ENCODE peak calls at places on chromosomes 7 and 10, in nine cellular contexts. N, B, G, E, D, Y, K, I and S are unnamed samples.

GRCh38 chr7:157490465-157490912 is 153.7 kb downstream of the DNAJB6 start:
- DNase-seq in N (no peak), B (no peak), G (no peak), E (no peak), D (no peak), Y (no peak), K (no peak), I (peak; percentile 30), S (peak; percentile 45)

GRCh38 chr7:132865766-132866531 is 215.9 kb downstream of the CHCHD3 start:
- DNase-seq in N (no peak), B (no peak), G (no peak), E (no peak), D (no peak), Y (no peak), K (no peak), I (no peak), S (no peak)

GRCh38 chr7:34497153-34497777 is 160.8 kb upstream of the NPSR1 start:
- DNase-seq in N (peak; percentile 22), B (no peak), G (peak; percentile 6), E (no peak), D (no peak), Y (no peak), K (no peak), I (no peak), S (no peak)

GRCh38 chr10:116272497-116273221 is at the start of gene GFRA1:
- DNase-seq in N (peak; percentile 58), B (no peak), G (peak; percentile 36), E (no peak), D (peak; percentile 20), Y (peak; percentile 44), K (no peak), I (no peak), S (peak; percentile 78)

GRCh38 chr7:121328508-121329459 is at the start of gene WNT16:
- DNase-seq in N (no peak), B (no peak), G (no peak), E (no peak), D (no peak), Y (no peak), K (no peak), I (no peak), S (peak; percentile 73)

GRCh38 chr7:936131-937054 is 18.1 kb downstream of the ADAP1 start:
- DNase-seq in N (no peak), B (no peak), G (no peak), E (no peak), D (no peak), Y (no peak), K (no peak), I (no peak), S (no peak)

GRCh38 chr7:34067406-34067805 is 162.1 kb downstream of the BMPER start:
- DNase-seq in N (no peak), B (no peak), G (no peak), E (no peak), D (no peak), Y (no peak), K (no peak), I (no peak), S (no peak)

GRCh38 chr7:140416560-140416959 is 12.7 kb downstream of the RAB19 start:
- DNase-seq in N (no peak), B (no peak), G (no peak), E (no peak), D (no peak), Y (no peak), K (no peak), I (no peak), S (peak; percentile 36)

GRCh38 chr7:101378808-101379207 is 16.1 kb downstream of the COL26A1 start:
- DNase-seq in N (no peak), B (no peak), G (no peak), E (peak; percentile 17), D (no peak), Y (no peak), K (no peak), I (no peak), S (no peak)

GRCh38 chr10:74238031-74238431 is 87.0 kb downstream of the ADK start:
- DNase-seq in N (no peak), B (no peak), G (no peak), E (peak; percentile 53), D (no peak), Y (no peak), K (no peak), I (no peak), S (no peak)

GRCh38 chr10:74233281-74233680 is 82.3 kb downstream of the ADK start:
- DNase-seq in N (no peak), B (no peak), G (no peak), E (no peak), D (no peak), Y (no peak), K (no peak), I (no peak), S (no peak)

GRCh38 chr10:74231375-74231774 is 80.4 kb downstream of the ADK start:
- DNase-seq in N (no peak), B (no peak), G (no peak), E (no peak), D (peak; percentile 75), Y (no peak), K (no peak), I (no peak), S (no peak)

GRCh38 chr10:74234569-74234968 is 83.5 kb downstream of the ADK start:
- DNase-seq in N (no peak), B (no peak), G (no peak), E (no peak), D (no peak), Y (no peak), K (no peak), I (no peak), S (no peak)
- TF ChIP-seq CTCF in N (no peak), B (peak; percentile 42), G (peak; percentile 62), E (peak; percentile 23), D (peak; percentile 37), Y (peak; percentile 39), K (peak; percentile 51), I (peak; percentile 73), S (no peak)

GRCh38 chr10:97635577-97635976 is 2.3 kb upstream of the MORN4 start:
- DNase-seq in N (no peak), B (no peak), G (no peak), E (no peak), D (no peak), Y (no peak), K (no peak), I (no peak), S (no peak)

GRCh38 chr10:97631098-97631497 is 2.2 kb downstream of the MORN4 start:
- DNase-seq in N (no peak), B (no peak), G (no peak), E (no peak), D (no peak), Y (no peak), K (peak; percentile 47), I (no peak), S (no peak)

GRCh38 chr10:97629289-97629688 is 4.0 kb downstream of the MORN4 start:
- DNase-seq in N (no peak), B (no peak), G (no peak), E (no peak), D (no peak), Y (no peak), K (no peak), I (no peak), S (no peak)

GRCh38 chr10:97632949-97633884 is at the start of gene MORN4:
- DNase-seq in N (peak; percentile 97), B (peak; percentile 89), G (peak; percentile 93), E (peak; percentile 92), D (peak; percentile 96), Y (peak; percentile 94), K (peak; percentile 69), I (peak; percentile 84), S (peak; percentile 94)

GRCh38 chr10:97633921-97634320 is 621 bp upstream of the MORN4 start:
- DNase-seq in N (peak; percentile 36), B (no peak), G (peak; percentile 3), E (no peak), D (no peak), Y (no peak), K (no peak), I (no peak), S (no peak)
- TF ChIP-seq CTCF in N (no peak), B (no peak), G (peak; percentile 56), E (no peak), D (peak; percentile 35), Y (peak; percentile 11), K (no peak), I (no peak), S (peak; percentile 23)

DNA sequence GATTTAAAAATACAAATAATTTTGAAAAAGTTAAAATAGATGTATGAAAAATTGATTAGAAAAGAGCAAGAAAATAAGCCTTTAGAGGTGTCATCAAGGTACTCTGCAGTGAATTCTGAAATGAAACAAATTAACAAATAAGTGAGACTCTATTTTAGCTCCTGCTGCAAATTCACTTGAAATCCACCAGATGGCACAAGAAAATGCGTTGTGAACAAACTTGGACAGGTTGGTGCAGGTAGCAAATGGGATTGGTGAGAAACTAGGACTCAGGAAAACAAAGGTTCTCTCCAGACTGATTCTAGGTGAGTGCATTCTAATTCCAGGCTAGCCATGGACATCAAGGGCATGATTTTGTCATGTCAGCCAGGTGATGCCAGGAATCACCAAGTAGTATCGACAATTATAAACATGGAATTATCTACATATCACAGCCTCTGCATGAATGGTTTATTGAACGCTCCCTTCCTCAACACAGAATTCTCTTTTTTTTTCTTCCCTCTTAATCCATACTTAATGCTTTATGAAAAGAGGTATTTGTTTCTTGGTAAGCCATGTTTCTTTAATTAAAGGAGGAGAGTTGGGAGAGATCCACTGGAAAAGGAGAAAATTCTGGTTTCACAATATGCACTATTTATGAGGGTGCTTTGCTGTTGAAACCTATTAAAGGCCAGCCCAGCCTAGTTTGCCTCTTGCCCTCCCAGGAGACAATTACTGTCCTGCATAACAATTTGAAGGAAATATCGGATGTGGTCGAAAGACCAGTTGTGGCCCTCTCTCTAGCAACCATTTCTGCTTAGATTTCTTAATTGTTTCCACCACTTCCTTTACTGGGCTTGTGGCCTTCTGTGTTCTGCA is 118.1 kb downstream of the ZNF365 start:
- DNase-seq in N (no peak), B (no peak), G (no peak), E (no peak), D (no peak), Y (no peak), K (no peak), I (no peak), S (no peak)
- TF ChIP-seq CTCF in N (peak; percentile 33), B (peak; percentile 25), G (peak; percentile 67), E (peak; percentile 10), D (peak; percentile 44), Y (no peak), K (peak; percentile 62), I (peak; percentile 55), S (peak; percentile 27)

GRCh38 chr10:127851661-127852205 is 41.0 kb downstream of the CLRN3 start:
- DNase-seq in N (no peak), B (no peak), G (no peak), E (no peak), D (no peak), Y (no peak), K (no peak), I (no peak), S (no peak)

GRCh38 chr10:127848226-127848625 is 44.5 kb downstream of the CLRN3 start:
- DNase-seq in N (no peak), B (no peak), G (no peak), E (no peak), D (no peak), Y (no peak), K (no peak), I (no peak), S (no peak)

GRCh38 chr10:127849224-127849623 is 43.5 kb downstream of the CLRN3 start:
- DNase-seq in N (no peak), B (no peak), G (no peak), E (no peak), D (no peak), Y (no peak), K (no peak), I (no peak), S (no peak)

GRCh38 chr10:127850944-127851343 is 41.8 kb downstream of the CLRN3 start:
- DNase-seq in N (no peak), B (no peak), G (no peak), E (no peak), D (no peak), Y (no peak), K (no peak), I (no peak), S (no peak)

GRCh38 chr10:127849896-127850295 is 42.8 kb downstream of the CLRN3 start:
- DNase-seq in N (peak; percentile 72), B (no peak), G (no peak), E (no peak), D (no peak), Y (no peak), K (no peak), I (no peak), S (no peak)
- TF ChIP-seq CTCF in N (no peak), B (no peak), G (no peak), E (no peak), D (no peak), Y (no peak), K (no peak), I (no peak), S (no peak)